ENCODE peak calls at places on chromosome 12, in ten cellular contexts. L, K, Z, W, Y, S, F, R, A and I are unnamed samples.

GRCh38 chr12:62767506-62767905 is 167.4 kb downstream of the PPM1H start:
- DNase-seq in F (no peak), S (no peak), Y (peak), R (no peak), L (peak), Z (no peak), A (no peak), K (no peak), W (peak), I (no peak)

GRCh38 chr12:109710279-109710746 is 3.3 kb upstream of the FAM222A start:
- DNase-seq in Y (no peak), S (no peak), K (no peak), L (peak), A (no peak), Z (no peak), F (no peak), W (no peak), R (no peak), I (no peak)

GRCh38 chr12:2451025-2451424 is 343.7 kb upstream of the FKBP4 start:
- DNase-seq in Z (no peak), W (no peak), A (no peak), R (no peak), Y (peak), F (no peak), L (no peak), K (no peak), S (no peak), I (no peak)

GRCh38 chr12:46260153-46260912 is 8.5 kb downstream of the SLC38A1 start:
- DNase-seq in F (no peak), S (no peak), R (no peak), K (no peak), A (no peak), W (peak), Z (no peak), Y (peak), L (peak), I (no peak)

GRCh38 chr12:5438671-5439200 is 6.8 kb downstream of the NTF3 start:
- DNase-seq in K (no peak), R (no peak), Y (no peak), F (no peak), L (no peak), Z (no peak), W (no peak), S (no peak), A (no peak), I (no peak)

GRCh38 chr12:109604902-109605536 is 31.4 kb downstream of the MVK start:
- DNase-seq in A (no peak), Y (no peak), R (no peak), W (no peak), S (no peak), Z (no peak), F (no peak), K (no peak), L (no peak), I (no peak)

GRCh38 chr12:131830335-131831020 is 2.3 kb downstream of the MMP17 start:
- DNase-seq in S (peak), F (peak), Z (peak), L (peak), K (peak), Y (peak), W (peak), R (peak), A (peak), I (peak)

GRCh38 chr12:12511895-12512674 is 50.6 kb downstream of the DUSP16 start:
- DNase-seq in A (no peak), F (no peak), W (no peak), Z (no peak), Y (no peak), R (no peak), L (no peak), K (no peak), S (no peak), I (no peak)

GRCh38 chr12:46990211-46990610 is 89.2 kb upstream of the PCED1B start:
- DNase-seq in L (no peak), Z (no peak), A (no peak), S (no peak), R (no peak), F (no peak), W (no peak), Y (no peak), K (no peak), I (no peak)

GRCh38 chr12:105079011-105079570 is 5.2 kb downstream of the ALDH1L2 start:
- DNase-seq in Z (no peak), A (no peak), R (no peak), K (no peak), Y (no peak), F (no peak), W (no peak), S (no peak), L (no peak), I (no peak)

GRCh38 chr12:56230449-56231183 is 765 bp downstream of the SLC39A5 start:
- DNase-seq in F (no peak), L (no peak), R (no peak), A (no peak), S (no peak), K (no peak), Y (no peak), W (no peak), Z (no peak), I (no peak)

GRCh38 chr12:96233168-96233567 is 39.0 kb downstream of the ELK3 start:
- DNase-seq in F (no peak), R (peak), S (peak), Y (no peak), W (peak), L (no peak), A (no peak), Z (no peak), K (peak), I (no peak)

GRCh38 chr12:15152864-15153263 is 68.4 kb downstream of the RERG start:
- DNase-seq in L (peak), R (no peak), W (peak), Z (no peak), K (no peak), A (no peak), F (no peak), S (no peak), Y (peak), I (no peak)

GRCh38 chr12:4518106-4518728 is 20.5 kb upstream of the RAD51AP1 start:
- DNase-seq in Y (peak), S (no peak), A (no peak), R (no peak), L (peak), Z (no peak), W (peak), K (no peak), F (no peak), I (no peak)

GRCh38 chr12:12975322-12976077 is 23.5 kb upstream of the GPRC5D start:
- DNase-seq in R (no peak), A (peak), Y (no peak), K (peak), S (no peak), L (peak), W (peak), Z (no peak), F (peak), I (no peak)

GRCh38 chr12:14774074-14774943 is 29.0 kb downstream of the WBP11 start:
- DNase-seq in R (peak), F (peak), K (peak), S (peak), Y (peak), W (peak), Z (peak), L (peak), A (peak), I (peak)

GRCh38 chr12:122406701-122407154 is 15.7 kb downstream of the CLIP1 start:
- DNase-seq in W (peak), S (no peak), R (no peak), F (no peak), L (no peak), Y (no peak), Z (no peak), A (no peak), K (peak), I (no peak)

GRCh38 chr12:84507914-84508313 is 404.7 kb downstream of the SLC6A15 start:
- DNase-seq in W (no peak), R (no peak), K (no peak), L (no peak), S (peak), Z (peak), F (no peak), A (no peak), Y (no peak), I (no peak)

GRCh38 chr12:15208140-15208539 is 13.1 kb downstream of the RERG start:
- DNase-seq in R (no peak), S (no peak), F (no peak), L (no peak), Y (no peak), Z (no peak), W (peak), A (no peak), K (no peak), I (no peak)

GRCh38 chr12:6775775-6776174 is 3.5 kb downstream of the LAG3 start:
- DNase-seq in L (no peak), W (no peak), R (no peak), Z (no peak), Y (no peak), S (no peak), F (no peak), A (no peak), K (no peak), I (no peak)

GRCh38 chr12:111759991-111760390 is 6.7 kb upstream of the ALDH2 start:
- DNase-seq in W (no peak), L (no peak), S (no peak), K (no peak), R (no peak), F (no peak), Z (no peak), Y (no peak), A (no peak), I (no peak)

GRCh38 chr12:131092911-131093901 is 139.5 kb downstream of the ADGRD1 start:
- DNase-seq in S (peak), R (no peak), W (no peak), F (no peak), A (no peak), Y (peak), L (peak), K (peak), Z (no peak), I (no peak)

GRCh38 chr12:118850244-118850825 is 131.0 kb upstream of the SRRM4 start:
- DNase-seq in Y (no peak), W (no peak), R (no peak), K (no peak), F (peak), S (no peak), A (peak), Z (no peak), L (peak), I (peak)

GRCh38 chr12:42145197-42145549 is 499 bp upstream of the GXYLT1 start:
- DNase-seq in Z (no peak), R (no peak), W (no peak), L (peak), A (no peak), S (no peak), Y (no peak), F (no peak), K (no peak), I (no peak)

GRCh38 chr12:132393245-132393795 is 63.9 kb upstream of the GALNT9 start:
- DNase-seq in W (no peak), S (peak), K (peak), Z (no peak), L (peak), F (no peak), A (no peak), Y (no peak), R (no peak), I (no peak)

GRCh38 chr12:71764587-71765321 is 10.1 kb downstream of the RAB21 start:
- DNase-seq in F (no peak), Z (no peak), K (no peak), A (no peak), Y (no peak), S (no peak), L (no peak), R (no peak), W (no peak), I (no peak)

GRCh38 chr12:98532687-98533304 is 17.4 kb downstream of the TMPO start:
- DNase-seq in W (peak), Y (peak), K (no peak), L (peak), Z (no peak), R (no peak), S (no peak), F (peak), A (no peak), I (no peak)

GRCh38 chr12:117684471-117684870 is 284.3 kb downstream of the KSR2 start:
- DNase-seq in A (no peak), S (no peak), R (no peak), K (no peak), W (no peak), L (no peak), Y (no peak), F (no peak), Z (no peak), I (no peak)

GRCh38 chr12:130049666-130050065 is 112.6 kb upstream of the FZD10 start:
- DNase-seq in A (no peak), F (no peak), Z (no peak), L (peak), R (no peak), Y (no peak), W (no peak), S (no peak), K (no peak), I (no peak)

GRCh38 chr12:101485015-101485414 is 9.9 kb downstream of the SPIC start:
- DNase-seq in Z (no peak), W (peak), A (no peak), L (no peak), F (no peak), S (no peak), R (no peak), K (no peak), Y (no peak), I (no peak)

GRCh38 chr12:71162832-71163711 is 5.3 kb upstream of the TSPAN8 start:
- DNase-seq in Z (no peak), A (no peak), L (peak), R (no peak), W (no peak), Y (no peak), K (no peak), S (no peak), F (no peak), I (no peak)

GRCh38 chr12:65653321-65653720 is 171.0 kb upstream of the HMGA2 start:
- DNase-seq in R (no peak), Z (no peak), A (no peak), W (no peak), F (no peak), L (no peak), Y (no peak), K (no peak), S (no peak), I (no peak)

GRCh38 chr12:3199551-3200031 is 122.4 kb downstream of the TSPAN9 start:
- DNase-seq in Z (peak), W (peak), K (no peak), R (no peak), S (no peak), F (peak), A (peak), Y (no peak), L (peak), I (peak)

GRCh38 chr12:56928262-56928661 is 5.9 kb downstream of the SDR9C7 start:
- DNase-seq in R (no peak), L (no peak), S (no peak), A (no peak), Z (no peak), W (no peak), Y (no peak), F (no peak), K (no peak), I (no peak)

GRCh38 chr12:19158909-19159308 is 29.4 kb downstream of the PLEKHA5 start:
- DNase-seq in L (no peak), W (peak), A (no peak), K (no peak), R (no peak), Y (no peak), Z (no peak), S (no peak), F (no peak), I (no peak)

GRCh38 chr12:91040356-91040755 is 17.5 kb downstream of the KERA start:
- DNase-seq in K (no peak), W (no peak), F (no peak), Y (peak), L (no peak), R (no peak), S (no peak), Z (no peak), A (no peak), I (no peak)

GRCh38 chr12:84719997-84720396 is 192.6 kb downstream of the SLC6A15 start:
- DNase-seq in A (no peak), S (no peak), L (no peak), R (no peak), K (no peak), Y (no peak), F (no peak), Z (no peak), W (no peak), I (no peak)

GRCh38 chr12:121165316-121165715 is 32.6 kb downstream of the P2RX7 start:
- DNase-seq in L (no peak), K (peak), S (no peak), R (no peak), A (no peak), F (no peak), Y (peak), Z (no peak), W (peak), I (no peak)

GRCh38 chr12:3777206-3777809 is 24.4 kb upstream of the CRACR2A start:
- DNase-seq in K (no peak), Y (peak), L (peak), Z (peak), W (peak), R (peak), S (no peak), F (peak), A (peak), I (no peak)

DNA sequence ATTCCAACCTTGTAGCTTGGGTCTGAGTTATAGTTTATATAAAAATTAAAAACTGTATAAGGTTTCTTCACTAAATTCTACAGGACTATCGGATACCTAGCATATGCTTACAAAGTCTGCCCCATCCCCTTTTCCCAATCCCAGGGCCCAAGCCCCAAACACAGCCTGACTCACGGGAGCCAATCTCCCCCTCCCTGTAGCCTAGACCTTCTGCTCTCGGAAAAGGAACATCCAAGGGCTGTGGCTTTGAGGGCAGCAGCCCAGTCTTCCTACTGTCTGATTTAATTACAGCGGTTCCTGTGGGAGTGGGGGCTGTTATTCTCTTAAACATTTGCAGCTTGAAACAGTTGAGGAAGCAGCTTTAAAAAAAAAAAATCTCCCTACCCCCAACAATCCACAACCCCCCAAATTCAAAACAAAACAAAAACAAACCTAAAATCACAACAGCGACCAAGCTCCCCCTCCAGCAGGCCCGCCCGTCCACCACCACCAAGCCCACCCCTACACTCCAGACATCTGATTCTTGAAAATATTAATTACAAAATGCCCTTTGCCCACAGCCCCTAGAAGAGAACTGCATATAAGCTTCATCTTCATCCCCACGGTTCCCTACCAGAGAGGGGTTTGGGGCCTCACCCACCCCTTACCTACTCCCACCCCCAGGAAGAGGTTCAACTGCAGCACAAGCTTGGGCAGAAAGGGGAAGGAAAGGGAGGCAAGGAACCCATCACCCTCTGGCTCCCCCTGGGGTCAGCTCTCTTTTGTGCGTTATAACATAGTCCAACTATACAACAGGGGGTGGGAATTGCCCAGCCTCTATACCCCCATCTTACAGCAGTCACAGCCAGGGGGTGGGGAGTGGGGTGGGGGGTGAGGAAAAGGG is 1.1 kb upstream of the PRKAG1 start:
- DNase-seq in Y (no peak), Z (no peak), F (peak), A (peak), K (no peak), L (peak), S (peak), R (no peak), W (peak), I (no peak)
- TF ChIP-seq CTCF in Y (peak), Z (peak), F (peak), A (no peak), K (no peak), L (peak), S (no peak), R (no peak), W (peak), I (peak)

DNA sequence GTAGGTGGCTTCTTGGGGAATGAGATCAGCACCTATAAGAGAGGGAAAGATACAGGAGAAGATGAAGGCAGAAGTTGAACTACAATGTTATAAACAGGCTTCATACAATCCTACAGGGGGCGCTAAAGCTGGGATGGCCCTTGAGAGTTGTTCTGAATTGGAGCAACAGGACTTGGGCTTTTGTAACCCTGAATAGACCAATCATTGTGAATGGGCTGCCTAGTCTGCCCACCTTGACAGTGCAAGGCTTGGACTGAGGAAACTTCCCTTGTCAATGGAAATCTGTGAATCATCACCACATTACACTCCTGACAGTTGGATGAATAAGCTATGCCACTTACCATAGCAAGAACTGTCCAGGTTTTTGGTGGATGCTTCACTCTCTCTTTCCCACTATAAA is 306.1 kb downstream of the KCNC2 start:
- DNase-seq in W (no peak), R (no peak), F (no peak), Y (no peak), A (no peak), L (peak), S (no peak), K (no peak), Z (no peak), I (no peak)
- TF ChIP-seq CTCF in W (no peak), R (no peak), F (peak), Y (peak), A (peak), L (peak), S (no peak), K (no peak), Z (no peak), I (peak)

GRCh38 chr12:92987362-92987761 is 58.3 kb upstream of the EEA1 start:
- DNase-seq in S (no peak), L (peak), R (peak), W (peak), Y (peak), A (peak), K (no peak), Z (peak), F (peak), I (peak)
- TF ChIP-seq CTCF in S (peak), L (peak), R (peak), W (peak), Y (peak), A (peak), K (peak), Z (peak), F (peak), I (peak)

DNA sequence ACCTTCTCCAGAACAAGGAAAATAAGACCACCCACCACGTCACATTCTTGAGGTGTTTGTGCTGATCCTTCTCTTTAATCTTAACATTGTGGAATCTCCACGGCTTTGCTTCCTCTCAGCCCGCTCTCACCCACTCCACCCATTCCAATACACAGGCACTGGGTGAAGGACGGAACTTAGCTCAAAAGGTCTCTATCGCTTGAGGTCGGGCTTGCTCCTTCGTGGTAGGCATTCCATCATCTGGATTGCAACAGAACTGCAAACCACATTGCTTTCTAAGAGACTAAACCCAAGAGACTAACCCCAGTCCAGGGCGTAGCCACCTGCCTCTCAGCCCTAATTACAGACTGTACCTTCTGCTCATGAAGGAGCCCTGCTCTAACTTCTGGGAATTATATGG is 24.0 kb upstream of the MDM2 start:
- DNase-seq in S (no peak), R (no peak), L (no peak), K (no peak), Y (no peak), Z (no peak), F (no peak), A (no peak), W (peak), I (no peak)
- TF ChIP-seq CTCF in S (no peak), R (no peak), L (no peak), K (no peak), Y (no peak), Z (no peak), F (no peak), A (no peak), W (no peak), I (no peak)

GRCh38 chr12:74552201-74552600 is 14.6 kb downstream of the ATXN7L3B start:
- DNase-seq in L (peak), K (no peak), F (no peak), Z (no peak), R (no peak), A (no peak), W (no peak), S (no peak), Y (no peak), I (no peak)
- TF ChIP-seq CTCF in L (peak), K (no peak), F (no peak), Z (no peak), R (no peak), A (no peak), W (no peak), S (no peak), Y (peak), I (no peak)